ENCODE peak calls at places on chromosomes 12 and 14, in ten cellular contexts. O is stimulated activated CD4-positive, alpha-beta T cell treated with anti-CD3 and anti-CD28 coated beads, Interleukin-2, amount 100 ng/mL, for 48 hours; Q is NAMALWA; T is heart left ventricle; M is iris pigment epithelial cell; N is dorsolateral prefrontal cortex; X is uterus; S is tibial artery; V is cardiac muscle cell; K is astrocyte of the spinal cord. P is an unnamed sample.

GRCh38 chr12:34190054-34190453 is 167.8 kb downstream of the ALG10 start:
- DNase-seq in O (no peak), Q (no peak), T (no peak), M (no peak), N (no peak), X (no peak), S (no peak), V (no peak), K (no peak), P (no peak)

GRCh38 chr14:80325112-80325511 is 113.8 kb upstream of the DIO2 start:
- DNase-seq in O (no peak), Q (no peak), T (no peak), M (no peak), N (no peak), X (no peak), S (no peak), V (no peak), K (no peak), P (no peak)

GRCh38 chr14:55133416-55133815 is 4.4 kb downstream of the LGALS3 start:
- DNase-seq in O (no peak), Q (no peak), T (no peak), M (peak), N (no peak), X (no peak), S (no peak), V (peak), K (no peak), P (peak)

GRCh38 chr12:60148109-60148508 is 552.3 kb downstream of the SLC16A7 start:
- DNase-seq in O (no peak), Q (no peak), T (no peak), M (peak), N (no peak), X (no peak), S (no peak), V (peak), K (peak), P (peak)

GRCh38 chr14:94690486-94690885 is 78.3 kb downstream of the SERPINA3 start:
- DNase-seq in O (no peak), Q (no peak), T (no peak), M (no peak), N (no peak), X (no peak), S (no peak), V (no peak), K (no peak), P (no peak)

GRCh38 chr12:75759842-75760260 is 248.4 kb upstream of the KRR1 start:
- DNase-seq in O (no peak), Q (no peak), T (no peak), M (peak), N (no peak), X (no peak), S (no peak), V (peak), K (peak), P (peak)

GRCh38 chr14:63745858-63746425 is 18.1 kb upstream of the SGPP1 start:
- DNase-seq in O (no peak), Q (peak), T (no peak), M (no peak), N (no peak), X (no peak), S (peak), V (no peak), K (no peak), P (no peak)

GRCh38 chr12:76719171-76719631 is 44.7 kb upstream of the ZDHHC17 start:
- DNase-seq in O (no peak), Q (no peak), T (no peak), M (peak), N (no peak), X (no peak), S (no peak), V (peak), K (no peak), P (no peak)

GRCh38 chr12:66269757-66270383 is 32.4 kb upstream of the HELB start:
- DNase-seq in O (no peak), Q (peak), T (no peak), M (peak), N (no peak), X (no peak), S (no peak), V (peak), K (peak), P (peak)

GRCh38 chr14:92880851-92881250 is 42.1 kb upstream of the CHGA start:
- DNase-seq in O (no peak), Q (no peak), T (no peak), M (peak), N (no peak), X (no peak), S (no peak), V (peak), K (peak), P (no peak)

GRCh38 chr14:95291859-95292542 is 27.7 kb downstream of the CLMN start:
- DNase-seq in O (no peak), Q (peak), T (peak), M (peak), N (peak), X (peak), S (peak), V (peak), K (peak), P (peak)

GRCh38 chr12:11716794-11717532 is 67.5 kb downstream of the ETV6 start:
- DNase-seq in O (no peak), Q (no peak), T (no peak), M (peak), N (no peak), X (no peak), S (no peak), V (no peak), K (peak), P (peak)

GRCh38 chr12:105765053-105766019 is 373.4 kb downstream of the NUAK1 start:
- DNase-seq in O (no peak), Q (no peak), T (no peak), M (no peak), N (no peak), X (no peak), S (no peak), V (no peak), K (no peak), P (no peak)

GRCh38 chr14:90521121-90521929 is 124.5 kb downstream of the CALM1 start:
- DNase-seq in O (no peak), Q (no peak), T (peak), M (peak), N (no peak), X (peak), S (no peak), V (peak), K (peak), P (peak)

GRCh38 chr12:132506328-132506727 is 16.4 kb downstream of the FBRSL1 start:
- DNase-seq in O (no peak), Q (no peak), T (peak), M (no peak), N (no peak), X (no peak), S (no peak), V (no peak), K (no peak), P (no peak)

GRCh38 chr12:123491481-123491880 is 33.5 kb downstream of the SNRNP35 start:
- DNase-seq in O (no peak), Q (no peak), T (no peak), M (no peak), N (no peak), X (no peak), S (no peak), V (no peak), K (no peak), P (no peak)

GRCh38 chr14:32019271-32019670 is 57.8 kb upstream of the ARHGAP5 start:
- DNase-seq in O (no peak), Q (no peak), T (no peak), M (no peak), N (no peak), X (no peak), S (no peak), V (peak), K (no peak), P (no peak)

P was measured in RPMI7951.